ENCODE peak calls at places on chromosome 14, in six cellular contexts. One of them, this sample, is unnamed.

GRCh38 chr14:68458840-68459469 is 333.9 kb downstream of the ZFP36L1 start:
- DNase-seq in neuronal stem cell: no peak
- DNase-seq in trophoblast cell: peak
- DNase-seq in mesendoderm: peak
- DNase-seq in H1: no peak
- DNase-seq in IMR-90: peak
- DNase-seq in this sample: peak

GRCh38 chr14:54229136-54229535 is 167.7 kb upstream of the CDKN3 start:
- DNase-seq in neuronal stem cell: no peak
- DNase-seq in trophoblast cell: no peak
- DNase-seq in mesendoderm: no peak
- DNase-seq in IMR-90: no peak
- DNase-seq in H1: no peak
- DNase-seq in this sample: no peak

GRCh38 chr14:104574536-104574935 is 5.0 kb upstream of the C14orf180 start:
- DNase-seq in H1: no peak
- DNase-seq in trophoblast cell: no peak
- DNase-seq in IMR-90: no peak
- DNase-seq in mesendoderm: no peak
- DNase-seq in neuronal stem cell: no peak
- DNase-seq in this sample: no peak

GRCh38 chr14:68535404-68536024 is 257.4 kb downstream of the ZFP36L1 start:
- DNase-seq in mesendoderm: no peak
- DNase-seq in IMR-90: peak
- DNase-seq in H1: no peak
- DNase-seq in neuronal stem cell: no peak
- DNase-seq in trophoblast cell: peak
- DNase-seq in this sample: peak

GRCh38 chr14:104293851-104294627 is 155.7 kb downstream of the KIF26A start:
- DNase-seq in trophoblast cell: no peak
- DNase-seq in IMR-90: no peak
- DNase-seq in neuronal stem cell: no peak
- DNase-seq in H1: no peak
- DNase-seq in mesendoderm: peak
- DNase-seq in this sample: no peak

GRCh38 chr14:58607131-58607531 is 30.6 kb upstream of the DACT1 start:
- DNase-seq in mesendoderm: no peak
- DNase-seq in IMR-90: no peak
- DNase-seq in trophoblast cell: no peak
- DNase-seq in neuronal stem cell: no peak
- DNase-seq in H1: no peak
- DNase-seq in this sample: no peak

GRCh38 chr14:100677925-100678765 is 48.5 kb upstream of the DLK1 start:
- DNase-seq in neuronal stem cell: no peak
- DNase-seq in mesendoderm: no peak
- DNase-seq in trophoblast cell: peak
- DNase-seq in H1: no peak
- DNase-seq in IMR-90: peak
- DNase-seq in this sample: peak

GRCh38 chr14:102732924-102733323 is 44.3 kb upstream of the TRAF3 start:
- DNase-seq in IMR-90: no peak
- DNase-seq in H1: no peak
- DNase-seq in trophoblast cell: no peak
- DNase-seq in mesendoderm: no peak
- DNase-seq in neuronal stem cell: no peak
- DNase-seq in this sample: no peak

GRCh38 chr14:57066887-57067513 is 201.7 kb downstream of the EXOC5 start:
- DNase-seq in IMR-90: peak
- DNase-seq in neuronal stem cell: peak
- DNase-seq in mesendoderm: peak
- DNase-seq in H1: peak
- DNase-seq in trophoblast cell: peak
- DNase-seq in this sample: peak

GRCh38 chr14:60090864-60091519 is 731 bp upstream of the PCNX4 start:
- DNase-seq in H1: no peak
- DNase-seq in IMR-90: peak
- DNase-seq in neuronal stem cell: no peak
- DNase-seq in trophoblast cell: peak
- DNase-seq in mesendoderm: peak
- DNase-seq in this sample: peak

GRCh38 chr14:76958975-76959710 is 69.4 kb downstream of the IRF2BPL start:
- DNase-seq in trophoblast cell: peak
- DNase-seq in neuronal stem cell: no peak
- DNase-seq in IMR-90: peak
- DNase-seq in mesendoderm: no peak
- DNase-seq in H1: no peak
- DNase-seq in this sample: peak

GRCh38 chr14:94536836-94537235 is 24.4 kb upstream of the SERPINA4 start:
- DNase-seq in H1: no peak
- DNase-seq in trophoblast cell: peak
- DNase-seq in neuronal stem cell: no peak
- DNase-seq in IMR-90: no peak
- DNase-seq in mesendoderm: peak
- DNase-seq in this sample: no peak

GRCh38 chr14:33916663-33917565 is 34.0 kb downstream of the EGLN3 start:
- DNase-seq in H1: no peak
- DNase-seq in neuronal stem cell: no peak
- DNase-seq in mesendoderm: peak
- DNase-seq in trophoblast cell: peak
- DNase-seq in IMR-90: no peak
- DNase-seq in this sample: peak

GRCh38 chr14:76268013-76268376 is 107.9 kb upstream of the ESRRB start:
- DNase-seq in IMR-90: no peak
- DNase-seq in trophoblast cell: no peak
- DNase-seq in mesendoderm: no peak
- DNase-seq in neuronal stem cell: no peak
- DNase-seq in H1: no peak
- DNase-seq in this sample: no peak

GRCh38 chr14:93683241-93683640 is 105.0 kb downstream of the PRIMA1 start:
- DNase-seq in IMR-90: no peak
- DNase-seq in H1: peak
- DNase-seq in neuronal stem cell: peak
- DNase-seq in mesendoderm: peak
- DNase-seq in trophoblast cell: no peak
- DNase-seq in this sample: no peak

DNA sequence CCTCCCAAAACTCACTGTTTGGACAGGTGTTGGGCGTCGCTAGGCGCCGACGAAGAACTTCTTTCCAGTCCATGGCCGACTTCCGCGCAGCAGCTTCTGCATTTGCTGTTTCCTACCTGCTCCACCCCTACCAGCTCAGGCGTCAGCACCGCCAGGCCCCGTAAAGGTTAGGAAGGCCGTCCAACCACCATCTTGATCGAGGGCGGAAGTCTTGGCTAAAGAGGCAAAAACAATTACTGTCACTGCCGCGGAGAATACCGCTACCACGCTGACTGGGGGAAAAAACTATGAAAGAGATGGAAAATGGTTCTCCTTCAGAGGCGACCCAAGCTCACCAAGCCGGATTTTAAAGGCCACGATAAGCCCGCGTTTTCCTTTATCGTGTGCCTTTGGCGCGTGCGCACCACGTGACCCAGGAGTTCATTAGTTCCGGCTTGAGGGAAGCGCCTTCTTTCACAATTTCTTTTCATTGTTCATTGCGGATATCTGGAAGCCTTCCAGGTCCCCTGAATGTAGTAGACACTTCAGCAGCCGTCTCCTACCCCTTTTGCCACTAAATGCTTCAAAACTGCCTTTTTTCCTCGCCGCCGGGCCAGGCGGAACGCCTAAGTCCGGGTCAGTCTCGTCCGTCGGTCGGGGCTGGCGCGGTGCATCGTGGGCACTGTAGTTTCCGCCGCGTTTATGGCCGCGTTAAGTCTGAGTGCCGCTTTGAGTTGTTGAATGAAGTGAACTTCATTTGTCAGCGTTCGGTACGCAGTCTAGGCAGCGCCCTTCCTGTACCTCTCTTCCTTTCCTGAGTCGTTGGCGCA is at the start of the genes PPP2R3C and PRORP:
- DNase-seq in mesendoderm: peak
- DNase-seq in IMR-90: peak
- DNase-seq in neuronal stem cell: peak
- DNase-seq in trophoblast cell: peak
- DNase-seq in H1: peak
- DNase-seq in this sample: peak
- H2BK5ac ChIP-seq in mesendoderm: peak
- H2BK5ac ChIP-seq in IMR-90: peak
- H2BK5ac ChIP-seq in neuronal stem cell: peak
- H2BK5ac ChIP-seq in trophoblast cell: peak
- H2BK5ac ChIP-seq in H1: peak
- H2BK5ac ChIP-seq in this sample: peak

DNA sequence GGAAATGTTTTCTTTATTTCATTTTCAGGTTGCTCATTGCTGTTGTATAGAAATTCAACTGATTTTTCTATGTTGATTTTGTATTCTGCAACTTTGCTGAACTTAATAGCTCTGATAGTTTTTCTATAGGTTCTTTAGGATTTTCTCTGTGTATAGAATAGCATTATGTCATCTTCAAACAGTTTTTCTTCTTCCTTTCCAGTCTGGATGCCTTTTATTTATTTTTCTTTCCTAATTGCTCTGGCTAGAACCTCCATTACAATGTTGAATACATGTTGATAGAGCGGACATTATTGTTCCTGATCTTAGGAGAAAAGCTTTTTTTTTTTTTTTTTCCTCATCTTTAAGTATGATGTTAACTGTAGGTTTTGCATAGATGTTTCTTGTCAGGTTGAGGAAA is 39.2 kb downstream of the MIA2 start:
- DNase-seq in neuronal stem cell: no peak
- DNase-seq in IMR-90: no peak
- DNase-seq in trophoblast cell: no peak
- DNase-seq in H1: no peak
- DNase-seq in mesendoderm: no peak
- DNase-seq in this sample: no peak
- H3K4me3 ChIP-seq in neuronal stem cell: no peak
- H3K4me3 ChIP-seq in IMR-90: no peak
- H3K4me3 ChIP-seq in trophoblast cell: no peak
- H3K4me3 ChIP-seq in H1: no peak
- H3K4me3 ChIP-seq in mesendoderm: no peak
- H3K4me3 ChIP-seq in this sample: no peak

DNA sequence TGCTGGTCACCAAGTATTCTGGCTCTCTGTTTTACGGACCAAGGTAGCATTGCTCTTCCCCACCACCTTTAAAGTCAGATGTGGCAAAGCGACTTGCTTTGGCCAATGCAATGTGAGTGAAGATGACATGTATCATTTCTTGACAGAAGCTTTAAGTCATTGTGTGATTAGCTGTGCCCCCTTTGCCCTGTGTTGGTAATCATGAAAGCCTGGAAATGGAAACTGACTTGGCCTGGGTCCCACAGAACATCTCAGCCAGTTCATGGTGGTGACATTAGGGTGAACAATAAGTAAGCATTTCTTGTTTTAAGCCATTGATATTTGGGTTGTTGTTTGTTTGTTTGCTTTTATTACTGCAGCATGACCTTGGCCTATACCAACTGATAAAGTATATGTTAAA is 15.9 kb upstream of the YLPM1 start:
- DNase-seq in trophoblast cell: no peak
- DNase-seq in H1: no peak
- DNase-seq in neuronal stem cell: no peak
- DNase-seq in mesendoderm: no peak
- DNase-seq in IMR-90: no peak
- DNase-seq in this sample: no peak
- H3K23ac ChIP-seq in trophoblast cell: no peak
- H3K23ac ChIP-seq in H1: no peak
- H3K23ac ChIP-seq in neuronal stem cell: no peak
- H3K23ac ChIP-seq in mesendoderm: no peak
- H3K23ac ChIP-seq in IMR-90: no peak
- H3K23ac ChIP-seq in this sample: no peak

GRCh38 chr14:35046048-35046750 is at the start of gene FAM177A1:
- DNase-seq in IMR-90: peak
- DNase-seq in mesendoderm: peak
- DNase-seq in neuronal stem cell: peak
- DNase-seq in trophoblast cell: peak
- DNase-seq in H1: peak
- DNase-seq in this sample: peak
- H2BK5ac ChIP-seq in IMR-90: peak
- H2BK5ac ChIP-seq in mesendoderm: peak
- H2BK5ac ChIP-seq in neuronal stem cell: peak
- H2BK5ac ChIP-seq in trophoblast cell: peak
- H2BK5ac ChIP-seq in H1: peak
- H2BK5ac ChIP-seq in this sample: peak

GRCh38 chr14:31420319-31421081 is at the start of gene HEATR5A:
- DNase-seq in trophoblast cell: peak
- DNase-seq in neuronal stem cell: peak
- DNase-seq in IMR-90: peak
- DNase-seq in mesendoderm: peak
- DNase-seq in H1: peak
- DNase-seq in this sample: peak

GRCh38 chr14:31419179-31420012 is 954 bp downstream of the HEATR5A start:
- DNase-seq in IMR-90: peak
- DNase-seq in H1: no peak
- DNase-seq in mesendoderm: peak
- DNase-seq in neuronal stem cell: no peak
- DNase-seq in trophoblast cell: no peak
- DNase-seq in this sample: peak

GRCh38 chr14:31418440-31418839 is 1.9 kb downstream of the HEATR5A start:
- DNase-seq in H1: no peak
- DNase-seq in neuronal stem cell: no peak
- DNase-seq in trophoblast cell: no peak
- DNase-seq in mesendoderm: no peak
- DNase-seq in IMR-90: no peak
- DNase-seq in this sample: no peak

GRCh38 chr14:31420013-31420318 is 384 bp downstream of the HEATR5A start:
- DNase-seq in trophoblast cell: peak
- DNase-seq in neuronal stem cell: no peak
- DNase-seq in mesendoderm: no peak
- DNase-seq in IMR-90: no peak
- DNase-seq in H1: peak
- DNase-seq in this sample: no peak

DNA sequence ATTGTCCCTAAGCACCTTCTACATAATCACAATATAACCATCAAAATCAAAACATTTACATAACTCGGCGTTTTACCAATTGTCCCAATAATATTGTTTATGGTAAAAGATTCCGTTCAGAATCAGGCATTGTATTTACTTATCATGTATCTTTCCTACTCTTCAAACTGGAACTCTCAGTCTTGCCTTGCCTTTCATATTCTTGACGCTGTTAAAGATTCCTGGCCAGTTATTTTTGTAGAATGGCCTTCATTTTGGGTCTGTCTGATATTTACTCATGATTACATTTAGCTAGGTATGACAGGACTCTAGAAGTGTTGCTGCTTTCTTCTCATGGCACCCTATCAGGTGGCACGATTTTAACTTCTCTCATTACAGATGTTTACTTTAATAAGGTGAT is 850 bp upstream of the HEATR5A start:
- DNase-seq in trophoblast cell: no peak
- DNase-seq in IMR-90: no peak
- DNase-seq in H1: no peak
- DNase-seq in neuronal stem cell: no peak
- DNase-seq in mesendoderm: no peak
- DNase-seq in this sample: no peak
- H3K4me3 ChIP-seq in trophoblast cell: no peak
- H3K4me3 ChIP-seq in IMR-90: no peak
- H3K4me3 ChIP-seq in H1: no peak
- H3K4me3 ChIP-seq in neuronal stem cell: no peak
- H3K4me3 ChIP-seq in mesendoderm: no peak
- H3K4me3 ChIP-seq in this sample: no peak

GRCh38 chr14:72753044-72753710 is 140.7 kb downstream of the DPF3 start:
- DNase-seq in trophoblast cell: no peak
- DNase-seq in mesendoderm: no peak
- DNase-seq in IMR-90: no peak
- DNase-seq in H1: no peak
- DNase-seq in neuronal stem cell: no peak
- DNase-seq in this sample: no peak
- H3K23ac ChIP-seq in trophoblast cell: no peak
- H3K23ac ChIP-seq in mesendoderm: no peak
- H3K23ac ChIP-seq in IMR-90: no peak
- H3K23ac ChIP-seq in H1: no peak
- H3K23ac ChIP-seq in neuronal stem cell: no peak
- H3K23ac ChIP-seq in this sample: no peak